ENCODE peak calls at places on chromosome 7, in five cellular contexts. X is Peyer's patch, B is epithelial cell of proximal tubule, P is endothelial cell, A is A549. Y is an unnamed sample.
A peak's percentile ranks its signal among the peaks of the same experiment; 100 is the strongest.

GRCh38 chr7:21550821-21551531 is 8.1 kb downstream of the DNAH11 start:
- DNase-seq in B (no peak), P (no peak), X (no peak), A (peak; percentile 16), Y (no peak)

GRCh38 chr7:152847491-152847890 is 87.9 kb downstream of the ACTR3B start:
- DNase-seq in P (no peak), A (no peak), B (no peak), X (no peak), Y (no peak)

GRCh38 chr7:41224063-41224763 is 478.7 kb downstream of the INHBA start:
- DNase-seq in X (no peak), P (no peak), B (no peak), A (no peak), Y (no peak)

GRCh38 chr7:47337021-47337492 is 244.9 kb downstream of the TNS3 start:
- DNase-seq in X (no peak), A (no peak), B (no peak), P (no peak), Y (no peak)

GRCh38 chr7:141001122-141001521 is 13.6 kb downstream of the MRPS33 start:
- DNase-seq in B (no peak), A (no peak), X (no peak), P (no peak), Y (no peak)

GRCh38 chr7:25722856-25723255 is 429.1 kb upstream of the NFE2L3 start:
- DNase-seq in P (no peak), X (no peak), B (no peak), A (no peak), Y (no peak)

GRCh38 chr7:100823140-100823525 is 4.2 kb downstream of the EPHB4 start:
- DNase-seq in P (no peak), A (no peak), B (no peak), X (no peak), Y (no peak)

GRCh38 chr7:74212661-74213060 is 2.9 kb downstream of the LAT2 start:
- DNase-seq in X (no peak), A (no peak), P (no peak), B (no peak), Y (peak; percentile 69)

GRCh38 chr7:2540641-2541051 is 14.7 kb downstream of the BRAT1 start:
- DNase-seq in A (no peak), B (no peak), X (no peak), P (no peak), Y (peak; percentile 60)

GRCh38 chr7:143015102-143015501 is 11.8 kb downstream of the OR9A2 start:
- DNase-seq in B (no peak), P (no peak), X (no peak), A (no peak), Y (no peak)

GRCh38 chr7:112594397-112594796 is 113.6 kb downstream of the LSMEM1 start:
- DNase-seq in X (no peak), P (no peak), B (no peak), A (no peak), Y (no peak)

GRCh38 chr7:135933509-135934188 is 43.5 kb downstream of the MTPN start:
- DNase-seq in X (no peak), P (no peak), B (no peak), A (no peak), Y (no peak)

DNA sequence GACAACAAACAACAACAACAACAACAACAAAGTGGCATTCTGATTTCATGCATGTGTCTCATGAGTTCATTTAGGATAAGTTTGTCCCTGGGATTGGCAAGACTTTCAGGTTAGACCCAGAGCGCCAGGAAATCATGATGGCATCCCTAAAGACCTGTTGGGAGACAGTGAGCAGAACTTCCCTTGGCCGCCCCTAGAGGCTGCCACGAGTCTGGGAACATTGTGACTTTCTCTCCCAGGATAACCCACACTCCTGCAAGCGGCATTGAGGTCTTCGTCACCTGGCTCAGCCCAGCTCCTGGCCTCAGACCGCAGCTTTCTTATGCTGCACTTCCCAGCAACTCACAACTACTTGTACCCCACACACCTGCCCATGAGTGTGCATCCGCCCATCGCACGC is 80.5 kb upstream of the RNF32 start:
- DNase-seq in X (no peak), P (peak; percentile 37), A (peak; percentile 37), B (no peak), Y (no peak)
- TF ChIP-seq CTCF in X (no peak), P (peak; percentile 48), A (peak; percentile 7), B (peak; percentile 42), Y (no peak)

DNA sequence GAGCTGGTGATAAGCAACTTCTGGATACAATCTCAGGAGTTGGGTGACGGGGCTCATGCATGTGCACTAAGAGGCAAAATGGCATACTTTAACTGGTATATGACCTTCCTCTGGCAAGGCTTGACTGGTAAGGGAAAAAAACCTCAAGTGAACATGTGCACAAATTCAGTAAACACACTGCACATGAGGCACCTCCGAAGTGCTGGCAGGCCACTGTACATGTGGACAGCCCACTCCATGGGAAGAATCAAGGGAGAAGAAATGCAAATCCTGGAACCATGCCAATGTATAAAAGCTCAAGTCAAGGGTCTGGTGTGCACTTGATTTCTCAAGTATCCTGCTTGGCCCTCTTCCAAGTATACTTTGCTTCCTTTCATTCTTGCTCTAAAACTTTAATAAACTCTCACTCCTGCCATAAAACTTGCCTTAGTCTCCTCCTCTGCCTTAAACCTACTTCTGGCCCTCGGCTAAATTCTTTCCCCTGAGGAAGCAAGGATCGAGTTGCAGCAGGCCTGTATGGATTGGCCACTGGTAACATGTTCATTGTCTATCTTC is 167.2 kb downstream of the RAMP3 start:
- DNase-seq in A (no peak), X (no peak), B (no peak), P (no peak), Y (no peak)
- TF ChIP-seq CTCF in A (no peak), X (no peak), B (no peak), P (no peak), Y (no peak)

GRCh38 chr7:88244287-88244686 is 24.4 kb upstream of the SRI start:
- DNase-seq in B (no peak), P (no peak), A (no peak), X (no peak), Y (no peak)

GRCh38 chr7:88239852-88240251 is 20.0 kb upstream of the SRI start:
- DNase-seq in P (no peak), B (no peak), A (no peak), X (no peak), Y (no peak)

DNA sequence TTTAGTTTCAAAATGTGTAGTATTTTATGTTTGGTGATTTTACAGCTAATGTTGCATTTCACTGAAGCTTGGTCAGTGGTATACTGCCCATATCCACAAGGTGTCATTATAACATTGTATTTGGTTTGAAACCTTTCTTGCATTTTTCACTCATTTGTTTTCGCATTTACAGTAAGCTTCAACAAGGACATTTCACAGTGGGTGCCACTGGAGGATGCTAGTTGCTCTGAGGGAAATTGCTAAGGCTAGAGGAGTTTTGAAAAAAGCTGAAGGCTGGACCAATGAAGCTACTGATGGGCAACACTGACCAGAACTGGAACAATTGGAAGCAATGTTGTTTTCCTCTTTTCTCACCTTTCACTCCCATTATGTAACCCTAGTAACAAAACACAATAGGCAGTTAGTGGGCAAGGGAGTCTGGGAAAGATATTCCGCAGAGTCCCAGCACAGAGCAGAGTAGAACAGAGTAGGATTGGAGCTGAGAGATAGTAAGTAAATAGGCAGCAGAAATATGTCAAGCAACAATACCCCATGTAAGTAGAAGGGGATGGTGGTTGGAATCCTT is 23.6 kb upstream of the SRI start:
- DNase-seq in P (peak; percentile 26), B (peak; percentile 62), A (peak; percentile 56), X (no peak), Y (no peak)
- TF ChIP-seq CTCF in P (peak; percentile 68), B (peak; percentile 90), A (peak; percentile 91), X (no peak), Y (peak; percentile 86)

GRCh38 chr7:99331002-99331401 is 5.3 kb downstream of the ARPC1A start:
- DNase-seq in A (no peak), P (no peak), B (no peak), X (no peak), Y (no peak)
- TF ChIP-seq CTCF in A (no peak), P (no peak), B (no peak), X (no peak), Y (no peak)

DNA sequence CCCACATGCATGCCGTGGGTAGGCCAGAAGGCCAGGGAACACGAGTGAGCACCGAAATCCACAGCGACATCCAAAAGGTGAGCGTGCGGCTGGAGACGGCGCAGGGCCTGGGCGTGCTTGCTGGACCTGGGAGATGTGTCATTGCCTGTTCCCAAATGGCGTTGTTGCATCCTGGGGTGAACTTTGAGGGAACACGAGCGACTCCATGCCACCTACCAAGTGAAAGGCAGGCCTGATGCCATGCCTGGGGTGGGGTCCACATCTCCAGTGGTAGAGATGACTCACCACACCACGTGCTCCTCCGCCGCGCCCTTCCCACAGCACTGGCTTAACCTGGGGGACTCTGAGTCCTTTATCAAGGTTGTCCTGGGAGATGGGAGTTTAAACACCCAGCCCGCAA is 24.7 kb upstream of the VIPR2 start:
- DNase-seq in A (no peak), P (no peak), B (no peak), X (no peak), Y (no peak)
- TF ChIP-seq CTCF in A (no peak), P (no peak), B (no peak), X (no peak), Y (no peak)

GRCh38 chr7:156780724-156781455 is 112.1 kb downstream of the LMBR1 start:
- DNase-seq in B (no peak), A (no peak), X (no peak), P (no peak), Y (no peak)

GRCh38 chr7:156776527-156776926 is 116.5 kb downstream of the LMBR1 start:
- DNase-seq in B (no peak), P (no peak), A (no peak), X (no peak), Y (no peak)

GRCh38 chr7:156778668-156779067 is 114.3 kb downstream of the LMBR1 start:
- DNase-seq in B (no peak), X (no peak), P (no peak), A (no peak), Y (no peak)

GRCh38 chr7:156777364-156778069 is 115.5 kb downstream of the LMBR1 start:
- DNase-seq in P (no peak), B (no peak), A (no peak), X (no peak), Y (no peak)

DNA sequence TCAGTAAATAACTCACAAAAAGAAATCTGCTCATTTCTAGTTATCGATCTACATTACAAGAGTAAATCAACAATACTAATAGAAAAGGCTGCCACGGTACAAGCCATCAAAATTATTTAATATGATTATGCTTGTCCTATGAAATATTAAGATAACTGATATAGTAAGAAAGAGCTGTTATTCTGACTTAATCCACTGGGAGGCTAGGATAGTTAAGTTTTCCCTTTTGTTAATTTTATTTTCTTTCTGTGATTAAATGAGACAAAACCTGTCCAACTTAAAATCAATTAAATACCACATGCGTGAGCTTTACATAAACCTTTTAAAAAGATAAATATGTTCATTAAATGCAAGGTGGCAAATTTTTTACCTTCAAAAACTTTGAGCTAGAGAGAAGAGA is 114.8 kb downstream of the LMBR1 start:
- DNase-seq in X (no peak), A (no peak), B (no peak), P (no peak), Y (no peak)
- TF ChIP-seq CTCF in X (no peak), A (no peak), B (no peak), P (peak; percentile 44), Y (no peak)

GRCh38 chr7:44307301-44307900 is 18.0 kb downstream of the CAMK2B start:
- DNase-seq in B (peak; percentile 42), A (peak; percentile 59), P (no peak), X (peak; percentile 34), Y (no peak)
- TF ChIP-seq CTCF in B (peak; percentile 63), A (peak; percentile 30), P (no peak), X (no peak), Y (no peak)

Y was measured in CD14-positive monocyte.